ENCODE peak calls at places on chromosomes 12 and 14, in six cellular contexts. A is HTR-8/SVneo, V is lower leg skin, X is hypothalamus, R is AG20443, Z is kidney tubule cell. K is an unnamed sample.

GRCh38 chr12:124664395-124665111 is 97.1 kb upstream of the NCOR2 start:
- DNase-seq in A (no peak), V (no peak), X (no peak), R (no peak), Z (no peak), K (no peak)

GRCh38 chr12:18430425-18431048 is 169.2 kb downstream of the PIK3C2G start:
- DNase-seq in A (peak), V (no peak), X (no peak), R (peak), Z (peak), K (peak)

GRCh38 chr12:1796515-1797010 is 23.8 kb upstream of the LRTM2 start:
- DNase-seq in A (no peak), V (peak), X (no peak), R (peak), Z (no peak), K (peak)

GRCh38 chr14:105931808-105932483 is 405.6 kb downstream of the TMEM121 start:
- DNase-seq in A (peak), V (peak), X (no peak), R (no peak), Z (no peak), K (no peak)

GRCh38 chr12:114451657-114452056 is 45.7 kb upstream of the TBX5 start:
- DNase-seq in A (no peak), V (no peak), X (no peak), R (no peak), Z (no peak), K (no peak)

GRCh38 chr12:56220611-56221232 is 1.0 kb downstream of the RNF41 start:
- DNase-seq in A (no peak), V (no peak), X (no peak), R (peak), Z (peak), K (peak)

GRCh38 chr12:116910645-116911449 is at the start of gene FBXW8:
- DNase-seq in A (peak), V (peak), X (peak), R (peak), Z (peak), K (peak)

GRCh38 chr14:61430066-61430757 is 108.8 kb downstream of the PRKCH start:
- DNase-seq in A (no peak), V (no peak), X (no peak), R (no peak), Z (peak), K (no peak)

GRCh38 chr12:132711169-132711843 is 664 bp downstream of the PGAM5 start:
- DNase-seq in A (no peak), V (no peak), X (no peak), R (peak), Z (peak), K (peak)

GRCh38 chr12:58252914-58253313 is 311.5 kb downstream of the ATP23 start:
- DNase-seq in A (no peak), V (no peak), X (no peak), R (no peak), Z (peak), K (peak)

GRCh38 chr14:31829256-31829923 is 247.7 kb upstream of the ARHGAP5 start:
- DNase-seq in A (no peak), V (no peak), X (no peak), R (no peak), Z (peak), K (peak)

GRCh38 chr12:57996520-57996919 is 55.2 kb downstream of the ATP23 start:
- DNase-seq in A (no peak), V (no peak), X (no peak), R (no peak), Z (no peak), K (no peak)

GRCh38 chr12:3315201-3315661 is 175.8 kb upstream of the PRMT8 start:
- DNase-seq in A (no peak), V (no peak), X (no peak), R (no peak), Z (peak), K (peak)

GRCh38 chr14:69683971-69684370 is 72.6 kb downstream of the SUSD6 start:
- DNase-seq in A (no peak), V (peak), X (no peak), R (no peak), Z (no peak), K (no peak)

GRCh38 chr12:126369487-126370463 is 1304.5 kb downstream of the AACS start:
- DNase-seq in A (no peak), V (no peak), X (no peak), R (peak), Z (peak), K (no peak)

GRCh38 chr14:56118611-56119181 is 485 bp downstream of the PELI2 start:
- DNase-seq in A (no peak), V (no peak), X (peak), R (peak), Z (peak), K (peak)

GRCh38 chr14:90454041-90455000 is 57.5 kb downstream of the CALM1 start:
- DNase-seq in A (no peak), V (peak), X (peak), R (peak), Z (peak), K (peak)

GRCh38 chr12:75998292-75999063 is 33.1 kb downstream of the PHLDA1 start:
- DNase-seq in A (no peak), V (no peak), X (no peak), R (peak), Z (peak), K (no peak)